ENCODE peak calls at places on chromosomes 6 and 20, in seven cellular contexts. R is MCF 10A, C is bronchial epithelial cell, W is epithelial cell of esophagus, X is IMR-90, O is choroid plexus epithelial cell, V is chondrocyte. G is an unnamed sample.

GRCh38 chr20:25525857-25526256 is 59.5 kb downstream of the NINL start:
- DNase-seq in O (peak; percentile 99), V (no peak), C (peak; percentile 89), W (peak; percentile 94), X (peak; percentile 98), R (peak; percentile 87), G (no peak)

GRCh38 chr6:118100763-118101162 is 193.7 kb downstream of the SLC35F1 start:
- DNase-seq in C (no peak), X (no peak), W (no peak), R (no peak), O (no peak), V (no peak), G (no peak)

GRCh38 chr6:19465240-19465639 is 371.9 kb upstream of the ID4 start:
- DNase-seq in O (no peak), C (no peak), R (no peak), V (no peak), X (no peak), W (no peak), G (peak; percentile 9)

GRCh38 chr20:34475979-34476736 is 40.1 kb upstream of the DYNLRB1 start:
- DNase-seq in W (peak; percentile 21), X (peak; percentile 21), C (no peak), V (no peak), O (peak; percentile 36), R (peak; percentile 17), G (peak; percentile 4)

GRCh38 chr20:36303831-36304230 is 2.3 kb upstream of the DLGAP4 start:
- DNase-seq in R (no peak), V (no peak), C (no peak), X (no peak), O (no peak), W (no peak), G (no peak)

GRCh38 chr20:49290608-49291191 is 12.8 kb upstream of the ZNFX1 start:
- DNase-seq in W (no peak), V (no peak), R (peak; percentile 27), C (no peak), O (no peak), X (no peak), G (no peak)

GRCh38 chr6:44020148-44020547 is 107.1 kb downstream of the MRPL14 start:
- DNase-seq in C (no peak), X (peak; percentile 34), V (no peak), W (no peak), R (no peak), O (no peak), G (no peak)

GRCh38 chr20:3995067-3995748 is 20.1 kb downstream of the RNF24 start:
- DNase-seq in V (no peak), X (peak; percentile 44), W (peak; percentile 53), R (peak; percentile 17), O (peak; percentile 58), C (peak; percentile 57), G (no peak)

GRCh38 chr20:5570031-5570430 is 180.2 kb upstream of the SHLD1 start:
- DNase-seq in R (no peak), X (no peak), C (no peak), W (no peak), V (no peak), O (no peak), G (no peak)
- TF ChIP-seq CTCF in R (no peak), X (no peak), C (no peak), W (no peak), V (no peak), O (no peak), G (no peak)

DNA sequence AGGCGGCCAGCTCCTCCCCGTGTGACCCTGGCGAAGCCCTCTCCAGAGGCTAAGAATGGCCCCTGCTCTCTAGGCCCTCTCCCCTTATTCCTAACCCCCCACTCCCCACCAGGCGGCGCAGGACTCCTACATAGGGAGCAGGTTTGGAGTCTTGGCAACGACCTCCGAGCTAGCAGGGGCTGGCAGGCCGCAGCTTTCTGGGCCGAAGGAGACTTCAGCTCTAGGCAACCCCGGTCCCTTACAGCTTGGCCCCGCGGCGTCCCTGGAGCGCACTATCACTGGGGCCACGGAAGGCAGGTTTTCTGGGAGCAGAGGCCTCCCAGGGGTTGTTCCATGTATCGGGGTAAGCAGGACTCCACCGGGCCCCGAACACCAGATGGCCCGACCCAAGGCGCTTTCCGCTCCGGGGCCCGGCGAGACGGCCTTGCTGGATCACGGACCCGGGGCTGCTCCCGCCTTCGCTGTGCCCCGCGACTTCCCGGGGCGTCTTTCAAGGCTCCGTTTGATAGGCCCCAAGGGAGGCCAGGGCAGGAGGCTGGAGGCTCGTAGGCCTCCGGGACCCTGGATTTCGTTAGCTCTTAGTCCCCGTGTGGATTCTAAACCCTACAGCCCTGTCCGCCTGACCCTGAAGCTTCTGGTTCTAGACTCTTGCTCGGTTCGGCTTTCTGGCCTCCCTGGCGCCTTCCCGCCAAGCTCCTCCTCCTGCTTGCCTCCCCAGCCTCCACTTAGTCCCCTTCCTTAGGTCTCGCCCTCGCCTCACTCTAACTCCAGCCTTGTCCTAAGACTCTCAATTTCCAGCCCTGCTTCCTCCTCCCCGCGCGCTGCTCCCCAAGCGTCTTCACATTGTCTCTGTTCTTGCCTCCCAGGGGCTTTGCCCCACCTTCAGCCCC is 1.9 kb downstream of the SLC32A1 start:
- DNase-seq in C (no peak), R (peak; percentile 43), O (no peak), W (peak; percentile 36), X (peak; percentile 11), V (no peak), G (peak; percentile 86)
- TF ChIP-seq CTCF in C (peak; percentile 48), R (peak; percentile 22), O (peak; percentile 44), W (peak; percentile 47), X (peak; percentile 34), V (peak; percentile 68), G (peak; percentile 65)

DNA sequence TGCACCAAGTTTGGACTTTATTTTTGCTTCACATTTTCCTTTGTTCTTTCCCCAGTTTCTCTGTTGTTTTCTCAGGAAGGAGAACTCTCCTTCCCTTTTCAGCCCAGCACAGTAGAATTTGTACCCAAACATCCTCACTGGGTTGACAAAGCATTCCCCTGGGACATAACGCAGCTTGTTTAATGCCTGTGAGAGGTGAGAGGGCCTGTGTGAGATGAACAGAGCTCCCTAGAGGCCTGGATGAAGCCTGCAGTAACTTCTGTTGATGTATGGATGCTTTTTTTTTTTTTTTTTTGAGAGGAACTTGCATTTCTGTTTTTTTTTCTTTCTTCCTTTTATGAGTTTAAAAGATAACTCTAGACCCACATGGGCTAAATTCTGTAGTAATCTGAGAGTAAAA is 104.9 kb upstream of the SLC22A23 start:
- DNase-seq in R (no peak), C (no peak), X (peak; percentile 35), O (peak; percentile 80), V (no peak), W (peak; percentile 11), G (peak; percentile 34)
- TF ChIP-seq CTCF in R (no peak), C (peak; percentile 9), X (peak; percentile 22), O (peak; percentile 67), V (peak; percentile 56), W (peak; percentile 38), G (no peak)

DNA sequence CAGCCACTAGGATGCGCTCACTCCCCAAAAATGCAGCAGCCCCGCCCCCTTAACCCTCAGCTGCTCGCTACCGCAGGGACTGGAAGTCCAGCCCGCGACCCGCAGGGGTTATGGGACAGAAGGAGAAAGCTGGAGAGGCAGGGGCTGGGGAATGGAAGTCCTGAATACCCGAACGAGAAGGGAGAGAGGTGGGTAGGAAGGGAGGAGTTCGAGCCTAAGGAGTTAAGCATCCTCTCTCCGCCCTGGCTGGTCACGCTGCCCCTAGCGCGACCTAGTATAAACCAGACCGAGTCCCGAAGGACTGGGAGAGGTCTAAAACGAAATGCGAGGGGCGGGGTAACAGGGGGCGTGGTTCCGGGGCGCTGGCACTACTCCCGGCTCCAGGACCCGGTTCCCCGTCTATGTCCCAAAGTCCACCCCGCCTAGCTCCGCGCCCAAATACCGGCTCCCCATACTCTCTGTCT is 448 bp upstream of the DDAH2 start:
- DNase-seq in V (no peak), X (peak; percentile 79), O (peak; percentile 91), C (peak; percentile 65), W (peak; percentile 81), R (peak; percentile 88), G (peak; percentile 90)
- TF ChIP-seq CTCF in V (peak; percentile 85), X (peak; percentile 67), O (no peak), C (no peak), W (no peak), R (no peak), G (peak; percentile 70)

GRCh38 chr6:89597988-89598387 is 40.6 kb downstream of the LYRM2 start:
- DNase-seq in R (peak; percentile 76), C (peak; percentile 87), O (peak; percentile 69), W (peak; percentile 84), V (no peak), X (no peak), G (no peak)
- TF ChIP-seq CTCF in R (no peak), C (peak; percentile 24), O (peak; percentile 5), W (peak; percentile 31), V (peak; percentile 77), X (no peak), G (no peak)

DNA sequence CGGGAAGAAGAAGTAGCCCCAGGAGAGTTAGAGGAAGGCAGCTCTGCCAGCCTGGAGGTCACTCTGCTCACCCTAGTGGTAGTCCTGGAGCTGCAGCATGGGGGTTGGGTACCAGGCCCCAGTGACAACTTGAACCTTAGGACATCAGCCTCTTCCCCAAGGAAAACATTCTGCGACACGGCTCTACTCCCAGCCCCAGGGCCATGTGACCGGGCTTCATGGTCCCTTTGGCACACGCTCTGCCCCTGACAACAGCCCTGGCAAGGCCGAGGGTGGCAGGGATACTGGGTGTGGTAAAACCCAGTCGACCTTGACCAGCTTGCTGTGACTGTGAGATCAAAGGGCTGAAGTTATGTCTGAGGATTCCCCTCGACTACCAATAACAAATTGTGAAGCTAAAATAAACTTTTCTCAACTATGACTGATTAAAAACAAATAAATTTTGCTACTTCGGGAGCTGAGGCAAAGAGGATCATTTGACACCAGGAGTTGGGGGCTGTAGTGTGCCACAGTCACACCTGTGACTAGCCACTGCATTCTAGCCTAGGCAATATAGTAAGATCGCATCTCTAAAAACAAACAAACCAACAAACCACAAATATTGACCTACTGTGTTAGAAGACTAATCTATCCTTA is 24.4 kb upstream of the ARID1B start:
- DNase-seq in C (no peak), R (peak; percentile 26), X (no peak), O (no peak), W (no peak), V (peak; percentile 51), G (peak; percentile 15)
- TF ChIP-seq CTCF in C (peak; percentile 53), R (no peak), X (peak; percentile 4), O (peak; percentile 18), W (no peak), V (no peak), G (peak; percentile 11)

DNA sequence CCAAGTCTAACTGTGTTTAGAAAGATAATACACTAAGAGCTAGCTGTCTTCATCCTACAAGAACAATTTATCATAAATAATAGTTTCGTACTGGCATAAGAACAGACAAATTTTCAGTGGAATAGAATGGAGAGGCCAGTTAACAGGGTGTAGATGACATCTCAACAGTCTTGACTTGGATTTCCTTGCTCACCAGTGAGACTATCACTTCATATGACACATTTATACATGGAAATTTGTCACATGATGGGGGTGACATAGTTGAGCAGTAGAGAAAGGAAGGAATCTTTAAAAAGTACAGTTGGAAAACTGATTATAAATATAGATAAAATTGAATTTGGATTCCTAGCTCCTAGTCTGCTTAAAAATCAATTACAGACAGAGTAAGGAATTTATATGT is 35.7 kb downstream of the TNFAIP3 start:
- DNase-seq in V (no peak), C (no peak), W (no peak), O (no peak), X (no peak), R (no peak), G (no peak)
- TF ChIP-seq CTCF in V (no peak), C (no peak), W (no peak), O (no peak), X (no peak), R (no peak), G (no peak)

GRCh38 chr6:132247381-132248159 is 153.7 kb downstream of the MOXD1 start:
- DNase-seq in W (peak; percentile 5), X (peak; percentile 78), R (no peak), O (peak; percentile 51), V (no peak), C (peak; percentile 38), G (no peak)
- TF ChIP-seq CTCF in W (peak; percentile 17), X (no peak), R (no peak), O (peak; percentile 38), V (peak; percentile 35), C (no peak), G (no peak)

G was measured in nephron progenitor cell.